ENCODE peak calls at places on chromosomes 13 and 19, in five cellular contexts. One of them, this sample, is unnamed.

GRCh38 chr13:113489549-113490495 is 689 bp downstream of the DCUN1D2 start:
- DNase-seq in Jurkat, Clone E6-1: no peak
- DNase-seq in AG04450: no peak
- DNase-seq in esophagus muscularis mucosa: peak
- DNase-seq in lower lobe of right lung: peak
- DNase-seq in this sample: no peak

GRCh38 chr13:45705936-45706335 is 3.8 kb downstream of the CBY2 start:
- DNase-seq in Jurkat, Clone E6-1: no peak
- DNase-seq in AG04450: no peak
- DNase-seq in esophagus muscularis mucosa: peak
- DNase-seq in lower lobe of right lung: no peak
- DNase-seq in this sample: no peak

GRCh38 chr13:79483302-79483701 is 2.3 kb downstream of the NDFIP2 start:
- DNase-seq in Jurkat, Clone E6-1: no peak
- DNase-seq in AG04450: no peak
- DNase-seq in esophagus muscularis mucosa: no peak
- DNase-seq in lower lobe of right lung: no peak
- DNase-seq in this sample: peak

GRCh38 chr13:43167058-43167457 is 143.7 kb downstream of the DNAJC15 start:
- DNase-seq in Jurkat, Clone E6-1: no peak
- DNase-seq in AG04450: no peak
- DNase-seq in esophagus muscularis mucosa: no peak
- DNase-seq in lower lobe of right lung: no peak
- DNase-seq in this sample: no peak

GRCh38 chr13:103615778-103616177 is 549.6 kb upstream of the SLC10A2 start:
- DNase-seq in Jurkat, Clone E6-1: no peak
- DNase-seq in AG04450: no peak
- DNase-seq in esophagus muscularis mucosa: no peak
- DNase-seq in lower lobe of right lung: no peak
- DNase-seq in this sample: no peak

GRCh38 chr19:58392945-58393724 is 2.3 kb upstream of the RNF225 start:
- DNase-seq in Jurkat, Clone E6-1: no peak
- DNase-seq in AG04450: no peak
- DNase-seq in esophagus muscularis mucosa: no peak
- DNase-seq in lower lobe of right lung: no peak
- DNase-seq in this sample: no peak

GRCh38 chr13:40230833-40231266 is 435.6 kb downstream of the FOXO1 start:
- DNase-seq in Jurkat, Clone E6-1: no peak
- DNase-seq in AG04450: no peak
- DNase-seq in esophagus muscularis mucosa: no peak
- DNase-seq in lower lobe of right lung: no peak
- DNase-seq in this sample: no peak

GRCh38 chr19:34273121-34273845 is 18.9 kb downstream of the GARRE1 start:
- DNase-seq in Jurkat, Clone E6-1: no peak
- DNase-seq in AG04450: no peak
- DNase-seq in esophagus muscularis mucosa: no peak
- DNase-seq in lower lobe of right lung: no peak
- DNase-seq in this sample: no peak

GRCh38 chr19:35041548-35042055 is at the start of gene HPN:
- DNase-seq in Jurkat, Clone E6-1: no peak
- DNase-seq in AG04450: no peak
- DNase-seq in esophagus muscularis mucosa: no peak
- DNase-seq in lower lobe of right lung: peak
- DNase-seq in this sample: no peak

GRCh38 chr19:43809762-43810696 is 7.8 kb upstream of the LYPD5 start:
- DNase-seq in Jurkat, Clone E6-1: peak
- DNase-seq in AG04450: peak
- DNase-seq in esophagus muscularis mucosa: no peak
- DNase-seq in lower lobe of right lung: no peak
- DNase-seq in this sample: peak

GRCh38 chr13:46963874-46964273 is 67.0 kb upstream of the HTR2A start:
- DNase-seq in Jurkat, Clone E6-1: no peak
- DNase-seq in AG04450: no peak
- DNase-seq in esophagus muscularis mucosa: no peak
- DNase-seq in lower lobe of right lung: peak
- DNase-seq in this sample: no peak

GRCh38 chr13:100439247-100439955 is 149.2 kb downstream of the GGACT start:
- DNase-seq in Jurkat, Clone E6-1: no peak
- DNase-seq in AG04450: no peak
- DNase-seq in esophagus muscularis mucosa: peak
- DNase-seq in lower lobe of right lung: no peak
- DNase-seq in this sample: no peak

GRCh38 chr19:13087795-13088537 is 14.7 kb downstream of the LYL1 start:
- DNase-seq in Jurkat, Clone E6-1: no peak
- DNase-seq in AG04450: no peak
- DNase-seq in esophagus muscularis mucosa: no peak
- DNase-seq in lower lobe of right lung: no peak
- DNase-seq in this sample: no peak

GRCh38 chr13:24459234-24459633 is 53.3 kb downstream of the PARP4 start:
- DNase-seq in Jurkat, Clone E6-1: peak
- DNase-seq in AG04450: peak
- DNase-seq in esophagus muscularis mucosa: no peak
- DNase-seq in lower lobe of right lung: no peak
- DNase-seq in this sample: peak

GRCh38 chr19:27972291-27973040 is 1240.5 kb downstream of the UQCRFS1 start:
- DNase-seq in Jurkat, Clone E6-1: no peak
- DNase-seq in AG04450: no peak
- DNase-seq in esophagus muscularis mucosa: no peak
- DNase-seq in lower lobe of right lung: no peak
- DNase-seq in this sample: peak

GRCh38 chr13:77893066-77893465 is 25.6 kb downstream of the EDNRB start:
- DNase-seq in Jurkat, Clone E6-1: no peak
- DNase-seq in AG04450: no peak
- DNase-seq in esophagus muscularis mucosa: no peak
- DNase-seq in lower lobe of right lung: no peak
- DNase-seq in this sample: no peak

GRCh38 chr13:100674363-100674847 is at the start of gene TMTC4:
- DNase-seq in Jurkat, Clone E6-1: no peak
- DNase-seq in AG04450: no peak
- DNase-seq in esophagus muscularis mucosa: no peak
- DNase-seq in lower lobe of right lung: no peak
- DNase-seq in this sample: no peak

GRCh38 chr13:21909331-21909730 is 238.5 kb downstream of the FGF9 start:
- DNase-seq in Jurkat, Clone E6-1: no peak
- DNase-seq in AG04450: no peak
- DNase-seq in esophagus muscularis mucosa: no peak
- DNase-seq in lower lobe of right lung: no peak
- DNase-seq in this sample: no peak

GRCh38 chr13:111634410-111634809 is 314.0 kb downstream of the TEX29 start:
- DNase-seq in Jurkat, Clone E6-1: no peak
- DNase-seq in AG04450: no peak
- DNase-seq in esophagus muscularis mucosa: no peak
- DNase-seq in lower lobe of right lung: no peak
- DNase-seq in this sample: no peak

GRCh38 chr19:33429891-33430673 is 56.6 kb downstream of the CEBPG start:
- DNase-seq in Jurkat, Clone E6-1: peak
- DNase-seq in AG04450: no peak
- DNase-seq in esophagus muscularis mucosa: no peak
- DNase-seq in lower lobe of right lung: peak
- DNase-seq in this sample: no peak

GRCh38 chr13:83929147-83929546 is 46.9 kb upstream of the SLITRK1 start:
- DNase-seq in Jurkat, Clone E6-1: no peak
- DNase-seq in AG04450: no peak
- DNase-seq in esophagus muscularis mucosa: no peak
- DNase-seq in lower lobe of right lung: no peak
- DNase-seq in this sample: no peak

GRCh38 chr19:30061557-30062330 is 119.7 kb downstream of the URI1 start:
- DNase-seq in Jurkat, Clone E6-1: no peak
- DNase-seq in AG04450: no peak
- DNase-seq in esophagus muscularis mucosa: no peak
- DNase-seq in lower lobe of right lung: no peak
- DNase-seq in this sample: no peak

GRCh38 chr13:65336916-65337315 is 1893.2 kb downstream of the PCDH9 start:
- DNase-seq in Jurkat, Clone E6-1: no peak
- DNase-seq in AG04450: peak
- DNase-seq in esophagus muscularis mucosa: no peak
- DNase-seq in lower lobe of right lung: no peak
- DNase-seq in this sample: peak

GRCh38 chr19:51329411-51329810 is 12.5 kb downstream of the VSIG10L start:
- DNase-seq in Jurkat, Clone E6-1: no peak
- DNase-seq in AG04450: no peak
- DNase-seq in esophagus muscularis mucosa: no peak
- DNase-seq in lower lobe of right lung: no peak
- DNase-seq in this sample: no peak

GRCh38 chr19:11570039-11570462 is 7.4 kb downstream of the ACP5 start:
- DNase-seq in Jurkat, Clone E6-1: peak
- DNase-seq in AG04450: no peak
- DNase-seq in esophagus muscularis mucosa: no peak
- DNase-seq in lower lobe of right lung: no peak
- DNase-seq in this sample: no peak

GRCh38 chr13:73966331-73966730 is 167.9 kb downstream of the KLF12 start:
- DNase-seq in Jurkat, Clone E6-1: no peak
- DNase-seq in AG04450: no peak
- DNase-seq in esophagus muscularis mucosa: no peak
- DNase-seq in lower lobe of right lung: no peak
- DNase-seq in this sample: no peak

GRCh38 chr13:102195566-102196462 is 206.0 kb downstream of the FGF14 start:
- DNase-seq in Jurkat, Clone E6-1: no peak
- DNase-seq in AG04450: no peak
- DNase-seq in esophagus muscularis mucosa: no peak
- DNase-seq in lower lobe of right lung: no peak
- DNase-seq in this sample: peak

GRCh38 chr19:50795665-50796073 is 5.5 kb downstream of the ACP4 start:
- DNase-seq in Jurkat, Clone E6-1: no peak
- DNase-seq in AG04450: no peak
- DNase-seq in esophagus muscularis mucosa: no peak
- DNase-seq in lower lobe of right lung: no peak
- DNase-seq in this sample: no peak

GRCh38 chr19:51926784-51927741 is at the start of gene ZNF613:
- DNase-seq in Jurkat, Clone E6-1: peak
- DNase-seq in AG04450: peak
- DNase-seq in esophagus muscularis mucosa: peak
- DNase-seq in lower lobe of right lung: peak
- DNase-seq in this sample: peak

GRCh38 chr19:47776568-47776967 is 1.9 kb upstream of the SELENOW start:
- DNase-seq in Jurkat, Clone E6-1: no peak
- DNase-seq in AG04450: no peak
- DNase-seq in esophagus muscularis mucosa: no peak
- DNase-seq in lower lobe of right lung: no peak
- DNase-seq in this sample: no peak

GRCh38 chr13:20182231-20182846 is 10.4 kb downstream of the GJB2 start:
- DNase-seq in Jurkat, Clone E6-1: peak
- DNase-seq in AG04450: peak
- DNase-seq in esophagus muscularis mucosa: no peak
- DNase-seq in lower lobe of right lung: no peak
- DNase-seq in this sample: peak

GRCh38 chr19:53538378-53539109 is 599 bp downstream of the ZNF331 start:
- DNase-seq in Jurkat, Clone E6-1: no peak
- DNase-seq in AG04450: no peak
- DNase-seq in esophagus muscularis mucosa: no peak
- DNase-seq in lower lobe of right lung: no peak
- DNase-seq in this sample: no peak

GRCh38 chr19:6066661-6067646 is 43.3 kb downstream of the RFX2 start:
- DNase-seq in Jurkat, Clone E6-1: no peak
- DNase-seq in AG04450: no peak
- DNase-seq in esophagus muscularis mucosa: peak
- DNase-seq in lower lobe of right lung: peak
- DNase-seq in this sample: peak

GRCh38 chr13:40096357-40096911 is 441.0 kb downstream of the COG6 start:
- DNase-seq in Jurkat, Clone E6-1: no peak
- DNase-seq in AG04450: no peak
- DNase-seq in esophagus muscularis mucosa: no peak
- DNase-seq in lower lobe of right lung: no peak
- DNase-seq in this sample: no peak

GRCh38 chr19:45160870-45161714 is at the start of gene NKPD1:
- DNase-seq in Jurkat, Clone E6-1: no peak
- DNase-seq in AG04450: no peak
- DNase-seq in esophagus muscularis mucosa: no peak
- DNase-seq in lower lobe of right lung: peak
- DNase-seq in this sample: no peak

GRCh38 chr13:27353166-27353583 is 71.2 kb upstream of the GTF3A start:
- DNase-seq in Jurkat, Clone E6-1: no peak
- DNase-seq in AG04450: peak
- DNase-seq in esophagus muscularis mucosa: no peak
- DNase-seq in lower lobe of right lung: no peak
- DNase-seq in this sample: no peak

DNA sequence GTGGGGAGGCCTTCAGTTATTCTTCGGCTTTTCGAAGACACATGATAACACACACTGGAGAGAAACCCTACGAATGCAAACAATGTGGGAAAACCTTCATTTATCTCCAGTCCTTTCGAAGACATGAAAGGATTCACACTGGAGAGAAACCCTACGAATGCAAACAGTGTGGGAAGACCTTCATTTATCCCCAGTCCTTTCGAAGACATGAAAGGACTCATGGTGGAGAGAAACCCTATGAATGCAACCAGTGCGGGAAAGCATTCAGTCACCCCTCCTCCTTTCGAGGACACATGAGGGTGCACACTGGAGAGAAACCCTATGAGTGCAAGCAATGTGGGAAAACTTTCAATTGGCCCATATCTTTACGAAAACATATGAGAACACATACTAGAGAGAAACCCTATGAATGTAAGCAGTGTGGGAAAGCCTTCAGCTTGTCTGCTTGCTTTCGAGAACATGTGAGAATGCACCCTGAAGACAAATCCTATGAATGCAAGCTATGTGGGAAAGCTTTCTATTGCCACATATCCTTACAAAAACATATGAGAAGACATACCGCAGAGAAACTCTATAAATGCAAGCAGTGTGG is 11.8 kb downstream of the ZNF555 start:
- DNase-seq in Jurkat, Clone E6-1: no peak
- DNase-seq in AG04450: no peak
- DNase-seq in esophagus muscularis mucosa: no peak
- DNase-seq in lower lobe of right lung: no peak
- DNase-seq in this sample: no peak
- H3K4me3 ChIP-seq in Jurkat, Clone E6-1: no peak
- H3K4me3 ChIP-seq in AG04450: no peak
- H3K4me3 ChIP-seq in esophagus muscularis mucosa: no peak
- H3K4me3 ChIP-seq in lower lobe of right lung: no peak
- H3K4me3 ChIP-seq in this sample: no peak

GRCh38 chr19:4284176-4284958 is 5.3 kb downstream of the SHD start:
- DNase-seq in Jurkat, Clone E6-1: no peak
- DNase-seq in AG04450: no peak
- DNase-seq in esophagus muscularis mucosa: no peak
- DNase-seq in lower lobe of right lung: no peak
- DNase-seq in this sample: no peak
- H3K4me3 ChIP-seq in Jurkat, Clone E6-1: no peak
- H3K4me3 ChIP-seq in AG04450: no peak
- H3K4me3 ChIP-seq in esophagus muscularis mucosa: no peak
- H3K4me3 ChIP-seq in lower lobe of right lung: no peak
- H3K4me3 ChIP-seq in this sample: no peak

GRCh38 chr19:40026597-40026970 is 29.4 kb downstream of the ZNF780B start:
- DNase-seq in Jurkat, Clone E6-1: no peak
- DNase-seq in AG04450: no peak
- DNase-seq in esophagus muscularis mucosa: no peak
- DNase-seq in lower lobe of right lung: no peak
- DNase-seq in this sample: no peak

GRCh38 chr19:40025938-40026596 is 29.2 kb downstream of the ZNF546 start:
- DNase-seq in Jurkat, Clone E6-1: no peak
- DNase-seq in AG04450: no peak
- DNase-seq in esophagus muscularis mucosa: no peak
- DNase-seq in lower lobe of right lung: no peak
- DNase-seq in this sample: no peak

GRCh38 chr19:40023969-40024368 is 27.1 kb downstream of the ZNF546 start:
- DNase-seq in Jurkat, Clone E6-1: no peak
- DNase-seq in AG04450: no peak
- DNase-seq in esophagus muscularis mucosa: no peak
- DNase-seq in lower lobe of right lung: no peak
- DNase-seq in this sample: no peak
- H3K4me3 ChIP-seq in Jurkat, Clone E6-1: no peak
- H3K4me3 ChIP-seq in AG04450: no peak
- H3K4me3 ChIP-seq in esophagus muscularis mucosa: no peak
- H3K4me3 ChIP-seq in lower lobe of right lung: no peak
- H3K4me3 ChIP-seq in this sample: no peak

GRCh38 chr19:8571006-8571411 is 6.2 kb downstream of the MYO1F start:
- DNase-seq in Jurkat, Clone E6-1: peak
- DNase-seq in AG04450: no peak
- DNase-seq in esophagus muscularis mucosa: no peak
- DNase-seq in lower lobe of right lung: peak
- DNase-seq in this sample: no peak
- H3K4me3 ChIP-seq in Jurkat, Clone E6-1: peak
- H3K4me3 ChIP-seq in AG04450: no peak
- H3K4me3 ChIP-seq in esophagus muscularis mucosa: no peak
- H3K4me3 ChIP-seq in lower lobe of right lung: peak
- H3K4me3 ChIP-seq in this sample: no peak